ENCODE peak calls at places on chromosomes 1 and 21, in five cellular contexts. Y, P, U, E and X are unnamed samples.

GRCh38 chr1:55203064-55203463 is 12.1 kb downstream of the USP24 start:
- DNase-seq in Y (no peak), P (no peak), U (no peak), E (no peak), X (no peak)

GRCh38 chr1:35558374-35559316 is 1.0 kb downstream of the NCDN start:
- DNase-seq in Y (peak), P (peak), U (peak), E (peak), X (no peak)

GRCh38 chr1:32774464-32774808 is 42.7 kb downstream of the YARS1 start:
- DNase-seq in Y (no peak), P (no peak), U (no peak), E (no peak), X (no peak)

GRCh38 chr1:234315091-234315541 is 58.1 kb upstream of the COA6 start:
- DNase-seq in Y (no peak), P (no peak), U (peak), E (no peak), X (peak)

GRCh38 chr21:46126321-46127238 is 28.7 kb downstream of the COL6A2 start:
- DNase-seq in Y (peak), P (no peak), U (no peak), E (no peak), X (no peak)

GRCh38 chr1:119251751-119252150 is 111.3 kb upstream of the WARS2 start:
- DNase-seq in Y (no peak), P (no peak), U (no peak), E (no peak), X (no peak)

GRCh38 chr1:38094711-38095336 is 48.2 kb upstream of the POU3F1 start:
- DNase-seq in Y (no peak), P (no peak), U (no peak), E (no peak), X (no peak)

GRCh38 chr1:47688631-47689296 is 250.9 kb downstream of the FOXD2 start:
- DNase-seq in Y (no peak), P (no peak), U (no peak), E (no peak), X (no peak)

GRCh38 chr21:31201548-31201947 is 142.5 kb downstream of the TIAM1 start:
- DNase-seq in Y (no peak), P (no peak), U (no peak), E (no peak), X (no peak)

GRCh38 chr1:43034778-43035177 is 76.1 kb upstream of the SLC2A1 start:
- DNase-seq in Y (no peak), P (no peak), U (peak), E (no peak), X (peak)

GRCh38 chr1:85496881-85497582 is 32.1 kb upstream of the DDAH1 start:
- DNase-seq in Y (no peak), P (no peak), U (no peak), E (no peak), X (no peak)

GRCh38 chr1:99548924-99549605 is 96.8 kb upstream of the PALMD start:
- DNase-seq in Y (no peak), P (peak), U (no peak), E (no peak), X (no peak)

GRCh38 chr1:200625381-200625824 is 4.9 kb upstream of the KIF14 start:
- DNase-seq in Y (no peak), P (peak), U (peak), E (peak), X (no peak)

GRCh38 chr1:17314491-17314971 is 6.5 kb downstream of the PADI4 start:
- DNase-seq in Y (no peak), P (no peak), U (no peak), E (no peak), X (no peak)

GRCh38 chr1:236748471-236748870 is 46.6 kb upstream of the MTR start:
- DNase-seq in Y (no peak), P (no peak), U (no peak), E (no peak), X (no peak)

GRCh38 chr1:237539055-237539454 is 351.7 kb downstream of the ZP4 start:
- DNase-seq in Y (no peak), P (no peak), U (no peak), E (no peak), X (no peak)

GRCh38 chr1:232974971-232975370 is 24.6 kb downstream of the NTPCR start:
- DNase-seq in Y (no peak), P (no peak), U (no peak), E (peak), X (no peak)